ENCODE peak calls at places on chromosomes 12 and 14, in eight cellular contexts. J, X, C, U, D, O, N and K are unnamed samples.
A peak's percentile ranks its signal among the peaks of the same experiment; 100 is the strongest.

GRCh38 chr12:79344855-79345840 is 345.6 kb downstream of the PAWR start:
- DNase-seq in D (peak; percentile 48), X (no peak), O (peak; percentile 49), N (peak; percentile 40), J (peak; percentile 23), U (peak; percentile 87), C (no peak), K (peak; percentile 18)

GRCh38 chr12:115398311-115398781 is 714.4 kb upstream of the TBX3 start:
- DNase-seq in U (peak; percentile 83), O (no peak), D (no peak), N (no peak), J (no peak), C (no peak), X (no peak), K (no peak)

GRCh38 chr14:24071836-24072420 is 566 bp downstream of the CPNE6 start:
- DNase-seq in X (no peak), D (no peak), U (no peak), O (no peak), J (no peak), C (no peak), N (no peak), K (no peak)

GRCh38 chr14:89320381-89321000 is 96.5 kb downstream of the FOXN3 start:
- DNase-seq in D (no peak), N (no peak), O (no peak), C (no peak), U (no peak), X (no peak), J (no peak), K (no peak)

GRCh38 chr14:50533314-50533705 is 941 bp upstream of the MAP4K5 start:
- DNase-seq in J (no peak), D (no peak), X (no peak), U (no peak), O (no peak), C (no peak), N (no peak), K (no peak)

GRCh38 chr14:50025776-50026175 is 90.6 kb downstream of the VCPKMT start:
- DNase-seq in O (no peak), C (no peak), J (no peak), D (no peak), N (no peak), U (no peak), X (no peak), K (no peak)

GRCh38 chr14:30355431-30355913 is 203.5 kb upstream of the G2E3 start:
- DNase-seq in X (no peak), D (no peak), U (peak; percentile 51), J (peak; percentile 18), N (no peak), O (no peak), C (no peak), K (no peak)

GRCh38 chr12:66885115-66885875 is 206.4 kb upstream of the GRIP1 start:
- DNase-seq in J (no peak), X (no peak), N (no peak), D (no peak), O (no peak), C (no peak), U (no peak), K (no peak)

GRCh38 chr12:57195655-57196371 is 20.8 kb upstream of the NXPH4 start:
- DNase-seq in O (no peak), N (no peak), C (no peak), D (no peak), J (no peak), U (no peak), X (no peak), K (no peak)

GRCh38 chr14:61662001-61662400 is 33.3 kb upstream of the HIF1A start:
- DNase-seq in D (no peak), U (no peak), X (no peak), C (no peak), O (no peak), J (no peak), N (no peak), K (no peak)

GRCh38 chr12:59787610-59788009 is 191.8 kb downstream of the SLC16A7 start:
- DNase-seq in U (no peak), C (no peak), X (no peak), O (no peak), N (no peak), D (no peak), J (no peak), K (no peak)

GRCh38 chr12:6779667-6780459 is 7.5 kb downstream of the LAG3 start:
- DNase-seq in N (no peak), X (no peak), O (no peak), D (no peak), U (no peak), C (no peak), J (no peak), K (no peak)

GRCh38 chr12:94173660-94174265 is 25.4 kb downstream of the PLXNC1 start:
- DNase-seq in U (no peak), J (no peak), C (no peak), N (no peak), O (no peak), X (no peak), D (no peak), K (no peak)

GRCh38 chr12:21655594-21655993 is 2.0 kb downstream of the LDHB start:
- DNase-seq in C (no peak), J (no peak), N (no peak), D (no peak), U (no peak), O (no peak), X (no peak), K (no peak)

GRCh38 chr12:93894391-93895095 is 217.4 kb downstream of the CRADD start:
- DNase-seq in X (no peak), N (peak; percentile 47), J (peak; percentile 12), C (peak; percentile 95), D (no peak), U (no peak), O (no peak), K (no peak)

GRCh38 chr12:62760779-62761178 is 174.2 kb downstream of the PPM1H start:
- DNase-seq in J (no peak), U (no peak), O (no peak), C (no peak), N (no peak), X (no peak), D (no peak), K (no peak)